ENCODE peak calls at places on chromosomes 5 and 9, in seven cellular contexts. C is HepG2, S is WTC11, D is HCT116, F is H1, E is K562, K is GM12878. L is an unnamed sample.

GRCh38 chr5:83718195-83718825 is 2.3 kb downstream of the HAPLN1 start:
- DNase-seq in C (peak), S (peak), D (peak), F (no peak), E (peak), K (no peak), L (peak)

GRCh38 chr9:95036676-95037075 is 280.8 kb downstream of the FANCC start:
- DNase-seq in C (no peak), S (no peak), D (no peak), F (no peak), E (no peak), K (no peak), L (no peak)

GRCh38 chr5:68406767-68407232 is 191.2 kb downstream of the PIK3R1 start:
- DNase-seq in C (no peak), S (no peak), D (no peak), F (peak), E (peak), K (peak), L (no peak)

GRCh38 chr9:93905473-93906133 is 49.6 kb downstream of the BARX1 start:
- DNase-seq in C (no peak), S (peak), D (no peak), F (no peak), E (no peak), K (no peak), L (no peak)

GRCh38 chr5:71907001-71907564 is 188.0 kb downstream of the CARTPT start:
- DNase-seq in C (no peak), S (no peak), D (no peak), F (no peak), E (no peak), K (peak), L (no peak)

GRCh38 chr9:1273859-1274258 is 223.7 kb downstream of the DMRT2 start:
- DNase-seq in C (no peak), S (no peak), D (no peak), F (no peak), E (no peak), K (no peak), L (no peak)

GRCh38 chr9:21585756-21586752 is 103.9 kb upstream of the IFNE start:
- DNase-seq in C (no peak), S (no peak), D (no peak), F (no peak), E (no peak), K (no peak), L (no peak)

GRCh38 chr9:36765468-36766341 is 193.0 kb downstream of the MELK start:
- DNase-seq in C (peak), S (peak), D (peak), F (peak), E (peak), K (peak), L (no peak)

GRCh38 chr5:169299651-169300467 is 1.1 kb downstream of the SLIT3 start:
- DNase-seq in C (no peak), S (peak), D (no peak), F (peak), E (no peak), K (no peak), L (no peak)

GRCh38 chr9:131469951-131470350 is 32.8 kb upstream of the POMT1 start:
- DNase-seq in C (no peak), S (no peak), D (no peak), F (no peak), E (no peak), K (no peak), L (no peak)

GRCh38 chr5:120122711-120123110 is 341.4 kb upstream of the PRR16 start:
- DNase-seq in C (no peak), S (no peak), D (no peak), F (no peak), E (no peak), K (no peak), L (no peak)

GRCh38 chr9:34651876-34652602 is at the start of gene IL11RA:
- DNase-seq in C (peak), S (peak), D (peak), F (peak), E (peak), K (no peak), L (peak)

GRCh38 chr5:55982957-55983381 is 11.8 kb downstream of the IL6ST start:
- DNase-seq in C (no peak), S (no peak), D (no peak), F (no peak), E (no peak), K (no peak), L (no peak)

GRCh38 chr5:127909078-127909477 is 174.5 kb upstream of the SLC12A2 start:
- DNase-seq in C (peak), S (peak), D (peak), F (no peak), E (peak), K (no peak), L (peak)

GRCh38 chr5:151733727-151734408 is 24.6 kb downstream of the ATOX1 start:
- DNase-seq in C (no peak), S (no peak), D (no peak), F (no peak), E (no peak), K (no peak), L (no peak)

GRCh38 chr9:20929276-20929675 is 102.2 kb downstream of the HACD4 start:
- DNase-seq in C (no peak), S (no peak), D (no peak), F (no peak), E (no peak), K (no peak), L (no peak)

GRCh38 chr9:110950041-110950645 is 88.1 kb downstream of the LPAR1 start:
- DNase-seq in C (no peak), S (no peak), D (no peak), F (no peak), E (no peak), K (no peak), L (no peak)

GRCh38 chr5:177600458-177601018 is 606 bp downstream of the B4GALT7 start:
- DNase-seq in C (no peak), S (no peak), D (no peak), F (no peak), E (no peak), K (no peak), L (no peak)

GRCh38 chr5:74586831-74587230 is 53.7 kb downstream of the ENC1 start:
- DNase-seq in C (no peak), S (no peak), D (no peak), F (no peak), E (no peak), K (no peak), L (no peak)

GRCh38 chr9:68721934-68722333 is 16.9 kb downstream of the PIP5K1B start:
- DNase-seq in C (no peak), S (no peak), D (no peak), F (no peak), E (no peak), K (no peak), L (no peak)

GRCh38 chr9:21994996-21995651 is 533 bp downstream of the CDKN2B-AS1 start:
- DNase-seq in C (no peak), S (peak), D (peak), F (peak), E (no peak), K (peak), L (peak)

GRCh38 chr5:140828402-140828737 is 610 bp downstream of the PCDHA6 start:
- DNase-seq in C (no peak), S (no peak), D (no peak), F (peak), E (no peak), K (no peak), L (no peak)
- TF ChIP-seq SP1 in C (no peak), S (no peak), D (no peak), F (no peak), E (no peak), K (no peak), L (no peak)

GRCh38 chr5:1521671-1522600 is 1.8 kb downstream of the LPCAT1 start:
- DNase-seq in C (peak), S (peak), D (no peak), F (peak), E (no peak), K (no peak), L (peak)
- TF ChIP-seq SP1 in C (no peak), S (no peak), D (no peak), F (no peak), E (no peak), K (no peak), L (no peak)

GRCh38 chr9:134157378-134157885 is 6.9 kb downstream of the RNU6ATAC start:
- DNase-seq in C (no peak), S (no peak), D (no peak), F (no peak), E (no peak), K (no peak), L (no peak)
- TF ChIP-seq SP1 in C (no peak), S (no peak), D (no peak), F (no peak), E (no peak), K (no peak), L (no peak)

GRCh38 chr5:159096555-159097460 is 2.9 kb downstream of the EBF1 start:
- DNase-seq in C (no peak), S (peak), D (no peak), F (no peak), E (no peak), K (no peak), L (no peak)

GRCh38 chr5:159095218-159095617 is 4.5 kb downstream of the EBF1 start:
- DNase-seq in C (no peak), S (peak), D (no peak), F (peak), E (no peak), K (no peak), L (no peak)

GRCh38 chr5:159092288-159092687 is 7.4 kb downstream of the EBF1 start:
- DNase-seq in C (no peak), S (no peak), D (no peak), F (no peak), E (no peak), K (no peak), L (no peak)

GRCh38 chr5:159095882-159096554 is 3.7 kb downstream of the EBF1 start:
- DNase-seq in C (no peak), S (peak), D (no peak), F (peak), E (no peak), K (no peak), L (no peak)

DNA sequence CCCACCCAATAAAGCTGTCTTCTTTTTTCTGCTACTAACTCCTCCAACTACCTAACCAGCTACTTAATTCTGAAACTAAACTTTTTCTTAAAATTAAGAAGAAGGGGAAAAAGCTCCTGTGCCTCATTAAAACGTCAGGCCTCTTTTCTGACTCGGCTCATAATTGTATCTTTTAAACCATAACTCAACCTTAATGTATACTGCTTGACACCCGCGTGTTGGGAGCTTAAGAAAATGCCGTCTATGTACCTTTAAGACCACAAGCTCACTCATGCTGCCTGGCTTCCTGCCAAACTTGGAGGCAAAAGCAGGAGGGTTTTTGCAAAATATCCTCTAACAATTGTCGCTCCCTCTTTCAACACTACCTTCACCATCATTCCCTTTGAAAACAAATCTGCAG is 5.0 kb downstream of the EBF1 start:
- DNase-seq in C (peak), S (peak), D (peak), F (no peak), E (peak), K (no peak), L (peak)
- TF ChIP-seq SP1 in C (no peak), S (no peak), D (no peak), F (no peak), E (no peak), K (no peak), L (no peak)

GRCh38 chr5:12777342-12777741 is 873.1 kb upstream of the CTNND2 start:
- DNase-seq in C (no peak), S (no peak), D (no peak), F (no peak), E (no peak), K (no peak), L (no peak)
- TF ChIP-seq SP1 in C (no peak), S (no peak), D (no peak), F (no peak), E (no peak), K (no peak), L (no peak)

GRCh38 chr9:116096046-116096445 is 57.5 kb upstream of the PAPPA start:
- DNase-seq in C (no peak), S (no peak), D (no peak), F (no peak), E (no peak), K (no peak), L (no peak)
- TF ChIP-seq SP1 in C (no peak), S (no peak), D (no peak), F (no peak), E (no peak), K (no peak), L (no peak)

GRCh38 chr5:179648410-179648809 is 24.9 kb upstream of the HNRNPH1 start:
- DNase-seq in C (no peak), S (no peak), D (no peak), F (no peak), E (no peak), K (no peak), L (no peak)
- TF ChIP-seq SP1 in C (no peak), S (no peak), D (no peak), F (no peak), E (no peak), K (no peak), L (no peak)

GRCh38 chr5:154696891-154697290 is 58.3 kb upstream of the LARP1 start:
- DNase-seq in C (peak), S (no peak), D (no peak), F (no peak), E (no peak), K (no peak), L (no peak)

GRCh38 chr5:154694159-154694558 is 61.0 kb upstream of the LARP1 start:
- DNase-seq in C (no peak), S (no peak), D (no peak), F (no peak), E (no peak), K (no peak), L (no peak)

GRCh38 chr5:154701181-154701580 is 54.0 kb upstream of the LARP1 start:
- DNase-seq in C (peak), S (no peak), D (no peak), F (no peak), E (no peak), K (no peak), L (no peak)

GRCh38 chr5:154698681-154699275 is 56.4 kb upstream of the LARP1 start:
- DNase-seq in C (peak), S (no peak), D (no peak), F (no peak), E (no peak), K (no peak), L (no peak)

GRCh38 chr5:154697335-154697734 is 57.8 kb upstream of the LARP1 start:
- DNase-seq in C (no peak), S (no peak), D (no peak), F (no peak), E (no peak), K (no peak), L (no peak)
- TF ChIP-seq SP1 in C (no peak), S (no peak), D (no peak), F (no peak), E (no peak), K (no peak), L (no peak)

GRCh38 chr5:112930082-112930344 is 8.0 kb upstream of the REEP5 start:
- DNase-seq in C (no peak), S (no peak), D (no peak), F (no peak), E (no peak), K (peak), L (no peak)
- TF ChIP-seq SP1 in C (no peak), S (no peak), D (no peak), F (no peak), E (no peak), K (no peak), L (no peak)